ENCODE peak calls at places on chromosomes 1 and 21, in six cellular contexts. X, V, H, K, I and T are unnamed samples.

GRCh38 chr1:91564888-91565700 is 64.4 kb downstream of the CDC7 start:
- DNase-seq in X (peak; percentile 91), V (no peak), H (no peak), K (peak; percentile 74), I (no peak), T (no peak)

GRCh38 chr1:184986250-184986649 is 11.9 kb upstream of the NIBAN1 start:
- DNase-seq in X (peak; percentile 49), V (no peak), H (peak; percentile 50), K (no peak), I (peak; percentile 53), T (no peak)

GRCh38 chr1:87197156-87197555 is 131.5 kb upstream of the LMO4 start:
- DNase-seq in X (peak; percentile 52), V (no peak), H (no peak), K (no peak), I (no peak), T (no peak)

GRCh38 chr21:33682992-33683627 is 40.8 kb downstream of the ITSN1 start:
- DNase-seq in X (peak; percentile 88), V (no peak), H (peak; percentile 76), K (no peak), I (peak; percentile 95), T (no peak)

GRCh38 chr21:45054927-45055612 is 19.3 kb upstream of the ADARB1 start:
- DNase-seq in X (no peak), V (peak; percentile 23), H (no peak), K (no peak), I (no peak), T (no peak)

GRCh38 chr1:56798053-56798471 is 21.1 kb downstream of the FYB2 start:
- DNase-seq in X (peak; percentile 62), V (no peak), H (peak; percentile 74), K (no peak), I (peak; percentile 83), T (no peak)

GRCh38 chr1:53530550-53530949 is 71.4 kb downstream of the DMRTB1 start:
- DNase-seq in X (no peak), V (no peak), H (no peak), K (no peak), I (no peak), T (no peak)

GRCh38 chr1:215114154-215114933 is 31.8 kb downstream of the KCNK2 start:
- DNase-seq in X (peak; percentile 90), V (no peak), H (peak; percentile 51), K (no peak), I (no peak), T (no peak)

GRCh38 chr1:6486433-6487011 is 4.9 kb downstream of the PLEKHG5 start:
- DNase-seq in X (peak; percentile 78), V (peak; percentile 95), H (peak; percentile 82), K (peak; percentile 88), I (peak; percentile 93), T (peak; percentile 79)

GRCh38 chr1:9881838-9882249 is 28.2 kb downstream of the CTNNBIP1 start:
- DNase-seq in X (peak; percentile 63), V (no peak), H (peak; percentile 64), K (no peak), I (no peak), T (no peak)

GRCh38 chr1:181091322-181092040 is 3.0 kb downstream of the IER5 start:
- DNase-seq in X (no peak), V (no peak), H (no peak), K (no peak), I (no peak), T (no peak)

GRCh38 chr1:223203011-223203410 is 60.0 kb upstream of the TLR5 start:
- DNase-seq in X (no peak), V (no peak), H (no peak), K (no peak), I (no peak), T (no peak)

GRCh38 chr1:223201967-223202366 is 58.9 kb upstream of the TLR5 start:
- DNase-seq in X (no peak), V (no peak), H (no peak), K (no peak), I (no peak), T (no peak)

GRCh38 chr1:223202376-223202775 is 59.3 kb upstream of the TLR5 start:
- DNase-seq in X (no peak), V (no peak), H (no peak), K (no peak), I (no peak), T (no peak)

GRCh38 chr1:223203694-223204093 is 60.6 kb upstream of the TLR5 start:
- DNase-seq in X (no peak), V (no peak), H (no peak), K (no peak), I (peak; percentile 88), T (no peak)

DNA sequence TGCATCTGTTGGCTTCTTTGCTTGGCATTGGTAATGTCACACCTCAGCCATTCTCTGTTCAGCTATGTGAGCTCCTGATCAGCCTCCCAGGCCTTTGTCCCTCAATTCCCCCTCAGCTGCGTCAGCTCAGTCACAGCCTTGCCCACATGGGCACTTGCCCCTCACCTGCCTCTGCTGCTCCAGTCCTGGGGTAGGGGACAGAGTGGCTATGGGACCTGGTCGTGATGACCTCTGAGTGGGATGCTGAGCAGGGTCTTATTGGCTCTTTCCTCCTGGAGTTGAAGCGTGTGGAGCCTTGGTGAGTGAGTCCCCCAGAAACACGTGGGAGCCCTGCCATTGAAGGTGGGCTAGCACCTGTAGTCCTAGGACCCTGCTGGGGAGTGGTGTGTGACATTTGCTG is 61.4 kb upstream of the TLR5 start:
- DNase-seq in X (no peak), V (no peak), H (no peak), K (no peak), I (no peak), T (no peak)
- H2BK15ac ChIP-seq in X (no peak overlapping the region), V (no peak overlapping the region), H (no peak overlapping the region), K (no peak overlapping the region), I (no peak overlapping the region), T (no peak overlapping the region)

GRCh38 chr21:32285476-32285875 is 6.6 kb upstream of the MIS18A start:
- DNase-seq in X (no peak), V (no peak), H (no peak), K (no peak), I (no peak), T (no peak)
- H2BK15ac ChIP-seq in X (no peak overlapping the region), V (no peak overlapping the region), H (no peak overlapping the region), K (no peak overlapping the region), I (no peak overlapping the region), T (no peak overlapping the region)

GRCh38 chr1:201226859-201227488 is 36.4 kb downstream of the IGFN1 start:
- DNase-seq in X (no peak), V (peak; percentile 27), H (no peak), K (no peak), I (no peak), T (peak; percentile 39)
- H2BK15ac ChIP-seq in X (no peak overlapping the region), V (no peak overlapping the region), H (no peak overlapping the region), K (no peak overlapping the region), I (no peak overlapping the region), T (no peak overlapping the region)

GRCh38 chr1:29162476-29163138 is 19.1 kb downstream of the SRSF4 start:
- DNase-seq in X (no peak), V (no peak), H (no peak), K (no peak), I (no peak), T (peak; percentile 41)
- H2BK15ac ChIP-seq in X (no peak overlapping the region), V (no peak overlapping the region), H (no peak overlapping the region), K (no peak overlapping the region), I (no peak overlapping the region), T (no peak overlapping the region)

DNA sequence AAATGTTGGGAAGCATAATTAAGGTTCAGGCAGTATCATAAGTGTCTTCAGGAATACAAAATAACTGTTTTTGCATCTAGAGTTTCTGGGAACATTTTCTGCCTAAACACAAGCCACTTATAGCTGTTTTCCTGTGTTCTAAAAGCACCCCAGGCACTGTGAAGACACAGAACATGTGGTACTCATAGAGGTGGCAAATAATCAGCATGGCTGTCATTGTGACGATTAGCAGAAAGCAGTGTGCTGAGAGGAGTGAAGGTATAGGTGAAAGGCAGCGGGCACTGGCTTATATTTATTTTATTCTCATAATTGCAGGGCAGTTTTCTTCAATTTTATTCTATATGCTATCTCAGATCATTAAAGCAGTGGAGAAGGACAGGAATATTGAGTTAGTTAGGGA is 119.6 kb downstream of the LRRC53 start:
- DNase-seq in X (no peak), V (no peak), H (no peak), K (no peak), I (peak; percentile 26), T (no peak)
- H2BK15ac ChIP-seq in X (no peak overlapping the region), V (no peak overlapping the region), H (no peak overlapping the region), K (no peak overlapping the region), I (no peak overlapping the region), T (no peak overlapping the region)

GRCh38 chr1:182794802-182795201 is 5.2 kb downstream of the NPL start:
- DNase-seq in X (no peak), V (no peak), H (no peak), K (no peak), I (no peak), T (no peak)

GRCh38 chr1:182791464-182792179 is 2.0 kb downstream of the NPL start:
- DNase-seq in X (no peak), V (no peak), H (no peak), K (no peak), I (no peak), T (no peak)

GRCh38 chr1:182795563-182796228 is 6.1 kb downstream of the NPL start:
- DNase-seq in X (no peak), V (no peak), H (no peak), K (no peak), I (no peak), T (no peak)
- H2BK15ac ChIP-seq in X (no peak overlapping the region), V (no peak overlapping the region), H (no peak overlapping the region), K (no peak overlapping the region), I (no peak overlapping the region), T (no peak overlapping the region)

DNA sequence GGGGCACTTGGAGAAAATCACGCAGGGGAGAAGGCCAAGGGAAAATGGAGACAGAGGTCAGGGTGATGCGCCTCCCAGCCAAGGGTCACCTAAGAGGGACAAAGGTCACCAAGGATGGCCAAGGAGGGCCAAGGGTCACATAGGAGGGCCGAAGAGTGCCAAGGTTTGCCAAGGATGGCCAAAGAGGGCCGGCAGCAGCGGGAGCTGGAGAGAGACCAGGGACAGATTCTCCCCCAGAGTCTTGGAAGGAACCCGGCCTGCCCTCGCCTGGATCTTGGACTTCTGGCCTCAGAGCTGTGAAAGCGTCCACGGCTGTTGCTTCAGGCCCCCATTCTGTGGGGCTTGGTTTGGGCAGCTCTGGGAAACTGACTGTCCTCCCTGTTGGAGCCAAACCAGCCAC is 25.6 kb upstream of the ARHGEF16 start:
- DNase-seq in X (no peak), V (no peak), H (no peak), K (no peak), I (no peak), T (no peak)
- H2BK15ac ChIP-seq in X (no peak overlapping the region), V (no peak overlapping the region), H (no peak overlapping the region), K (no peak overlapping the region), I (no peak overlapping the region), T (no peak overlapping the region)

GRCh38 chr21:38297871-38298270 is 41.1 kb downstream of the KCNJ15 start:
- DNase-seq in X (no peak), V (no peak), H (no peak), K (no peak), I (no peak), T (no peak)
- H2BK15ac ChIP-seq in X (no peak overlapping the region), V (no peak overlapping the region), H (no peak overlapping the region), K (no peak overlapping the region), I (no peak overlapping the region), T (no peak overlapping the region)

DNA sequence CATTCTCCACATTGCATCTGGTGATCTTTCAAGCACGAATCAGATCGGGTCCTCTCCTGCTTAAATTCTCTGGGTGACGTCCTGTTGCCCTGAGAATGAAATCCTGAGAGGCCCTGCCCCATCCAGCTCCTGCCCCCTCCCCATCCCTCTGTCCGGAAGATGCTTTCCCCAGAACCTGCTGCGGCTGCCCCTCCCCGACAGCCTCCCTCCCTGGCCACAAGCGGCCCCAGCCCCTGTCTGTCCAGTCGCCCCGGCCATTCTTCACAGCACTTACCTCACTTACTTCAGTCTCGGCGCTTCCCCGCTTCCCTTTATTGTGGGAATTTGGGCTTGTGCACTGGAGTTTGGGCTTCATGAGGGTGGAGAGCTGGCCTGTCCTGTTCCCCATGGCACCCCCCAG is 40.2 kb downstream of the TAS1R2 start:
- DNase-seq in X (no peak), V (peak; percentile 34), H (no peak), K (no peak), I (peak; percentile 34), T (no peak)
- H2BK15ac ChIP-seq in X (no peak overlapping the region), V (no peak overlapping the region), H (no peak overlapping the region), K (no peak overlapping the region), I (no peak overlapping the region), T (peak overlapping the region; percentile 81)